ENCODE peak calls at places on chromosome 18, in five cellular contexts. N, H, X, F and P are unnamed samples.

GRCh38 chr18:361941-362913 is 94.4 kb upstream of the THOC1 start:
- DNase-seq in N (peak; percentile 89), H (peak; percentile 3), X (peak; percentile 61), F (no peak), P (no peak)

GRCh38 chr18:58427321-58427720 is 201.6 kb downstream of the ALPK2 start:
- DNase-seq in N (no peak), H (no peak), X (no peak), F (no peak), P (no peak)

GRCh38 chr18:50775207-50775606 is 44.6 kb downstream of the MRO start:
- DNase-seq in N (no peak), H (no peak), X (no peak), F (no peak), P (no peak)

GRCh38 chr18:24785019-24785418 is 324.6 kb downstream of the HRH4 start:
- DNase-seq in N (no peak), H (no peak), X (no peak), F (no peak), P (no peak)

GRCh38 chr18:78814766-78815165 is 164.9 kb upstream of the SALL3 start:
- DNase-seq in N (no peak), H (no peak), X (no peak), F (no peak), P (no peak)

GRCh38 chr18:7576685-7577084 is 9.6 kb downstream of the PTPRM start:
- DNase-seq in N (no peak), H (no peak), X (no peak), F (peak; percentile 34), P (no peak)

GRCh38 chr18:3782901-3783300 is 332.9 kb downstream of the TGIF1 start:
- DNase-seq in N (no peak), H (no peak), X (no peak), F (no peak), P (no peak)

GRCh38 chr18:46555724-46556123 is 101.3 kb downstream of the LOXHD1 start:
- DNase-seq in N (no peak), H (peak; percentile 26), X (no peak), F (peak; percentile 22), P (no peak)

GRCh38 chr18:79631096-79631507 is 48.5 kb upstream of the CTDP1 start:
- DNase-seq in N (no peak), H (no peak), X (no peak), F (no peak), P (peak; percentile 18)

GRCh38 chr18:498901-499300 is 1.6 kb downstream of the COLEC12 start:
- DNase-seq in N (no peak), H (no peak), X (no peak), F (no peak), P (no peak)

GRCh38 chr18:22710628-22711380 is 222.3 kb upstream of the RBBP8 start:
- DNase-seq in N (no peak), H (no peak), X (peak; percentile 64), F (peak; percentile 88), P (no peak)

GRCh38 chr18:49168970-49169619 is 218.3 kb upstream of the SMAD7 start:
- DNase-seq in N (no peak), H (no peak), X (no peak), F (peak; percentile 21), P (no peak)

GRCh38 chr18:64253900-64254299 is 105.0 kb upstream of the LINC00305 start:
- DNase-seq in N (no peak), H (no peak), X (no peak), F (no peak), P (no peak)

GRCh38 chr18:55838322-55838721 is 250.3 kb upstream of the TCF4 start:
- DNase-seq in N (no peak), H (no peak), X (no peak), F (no peak), P (no peak)

GRCh38 chr18:8162797-8163196 is 446.4 kb upstream of the RAB12 start:
- DNase-seq in N (no peak), H (no peak), X (no peak), F (peak; percentile 69), P (no peak)

GRCh38 chr18:9666548-9666947 is 41.6 kb upstream of the RAB31 start:
- DNase-seq in N (no peak), H (no peak), X (no peak), F (no peak), P (no peak)

GRCh38 chr18:8741524-8741923 is 36.2 kb downstream of the MTCL1 start:
- DNase-seq in N (no peak), H (no peak), X (no peak), F (no peak), P (no peak)

GRCh38 chr18:55821219-55821618 is 233.2 kb upstream of the TCF4 start:
- DNase-seq in N (no peak), H (no peak), X (no peak), F (peak; percentile 54), P (no peak)

GRCh38 chr18:78722959-78723706 is 256.5 kb upstream of the SALL3 start:
- DNase-seq in N (no peak), H (no peak), X (no peak), F (no peak), P (no peak)

GRCh38 chr18:27005589-27005988 is 140.1 kb upstream of the AQP4 start:
- DNase-seq in N (no peak), H (no peak), X (no peak), F (peak; percentile 30), P (no peak)

GRCh38 chr18:22433960-22434359 is 16.2 kb upstream of the CTAGE1 start:
- DNase-seq in N (no peak), H (no peak), X (no peak), F (peak; percentile 55), P (no peak)

GRCh38 chr18:51196811-51197660 is 445 bp downstream of the MEX3C start:
- DNase-seq in N (no peak), H (peak; percentile 30), X (peak; percentile 44), F (peak; percentile 58), P (peak; percentile 55)

GRCh38 chr18:79871026-79871390 is 73.3 kb downstream of the KCNG2 start:
- DNase-seq in N (peak; percentile 84), H (no peak), X (no peak), F (no peak), P (no peak)

GRCh38 chr18:50961974-50962373 is 5.9 kb upstream of the ELAC1 start:
- DNase-seq in N (no peak), H (no peak), X (no peak), F (no peak), P (no peak)

GRCh38 chr18:45341454-45341853 is 273.8 kb upstream of the SLC14A2 start:
- DNase-seq in N (no peak), H (no peak), X (no peak), F (no peak), P (no peak)
- TF ChIP-seq CTCF in N (peak; percentile 16), H (peak; percentile 43), X (no peak), F (no peak), P (no peak)

DNA sequence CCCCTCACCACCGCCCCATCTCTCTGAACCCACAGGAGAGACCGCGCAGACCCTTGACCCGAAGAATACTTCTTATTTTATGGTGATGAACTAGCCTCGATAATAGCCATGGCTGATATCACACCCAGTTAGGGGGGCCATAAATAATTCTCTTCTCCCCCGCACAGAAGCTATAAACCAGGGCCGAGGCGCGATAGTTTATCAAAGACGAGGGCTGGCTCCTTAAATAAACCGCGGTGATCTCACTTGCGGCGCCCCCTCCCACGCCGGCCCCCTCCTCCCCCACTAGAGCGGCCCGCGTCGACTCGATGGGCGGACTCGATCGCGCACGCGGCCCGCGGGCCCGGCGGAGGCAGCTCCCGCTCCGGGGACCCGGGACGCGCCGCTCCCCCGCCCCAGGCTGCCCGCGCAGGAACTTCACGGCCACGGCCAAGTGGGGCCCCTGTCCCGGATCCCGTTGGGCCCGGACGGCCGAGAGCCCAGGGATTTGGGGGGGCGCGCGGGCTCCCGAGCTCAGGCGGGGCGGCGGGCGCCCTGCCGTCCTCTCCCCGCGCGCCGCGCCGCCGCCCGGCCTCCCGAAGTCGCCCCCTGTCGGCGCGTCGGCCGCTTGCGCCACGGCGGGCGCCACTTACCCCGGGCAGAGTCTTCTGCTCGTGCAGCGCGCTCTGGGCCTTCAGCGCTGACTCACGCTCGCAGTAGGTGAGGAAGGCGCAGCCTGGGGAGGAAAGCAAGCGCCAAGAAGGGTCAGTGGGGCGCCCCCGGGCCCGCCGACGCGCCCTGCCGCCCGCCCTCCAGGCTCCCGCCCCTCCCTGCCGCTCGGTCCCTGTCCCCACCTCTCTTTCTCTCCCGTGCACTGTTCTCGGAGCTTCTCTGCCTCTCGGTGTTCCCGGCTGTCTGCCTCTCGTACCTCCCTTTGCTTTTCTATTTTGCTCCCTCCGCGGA is 80.4 kb downstream of the CELF4 start:
- DNase-seq in N (no peak), H (peak; percentile 42), X (no peak), F (peak; percentile 42), P (no peak)
- TF ChIP-seq CTCF in N (peak; percentile 42), H (peak; percentile 67), X (no peak), F (no peak), P (peak; percentile 15)

GRCh38 chr18:35267809-35268208 is 22.2 kb downstream of the ZSCAN30 start:
- DNase-seq in N (no peak), H (no peak), X (peak; percentile 26), F (no peak), P (no peak)
- TF ChIP-seq CTCF in N (no peak), H (no peak), X (no peak), F (no peak), P (no peak)

GRCh38 chr18:12968619-12969018 is 20.8 kb downstream of the SEH1L start:
- DNase-seq in N (no peak), H (no peak), X (no peak), F (no peak), P (no peak)

GRCh38 chr18:12968115-12968514 is 20.3 kb downstream of the SEH1L start:
- DNase-seq in N (no peak), H (no peak), X (no peak), F (no peak), P (no peak)

GRCh38 chr18:12976305-12976704 is 14.9 kb upstream of the CEP192 start:
- DNase-seq in N (no peak), H (no peak), X (no peak), F (no peak), P (no peak)

GRCh38 chr18:12975488-12975887 is 15.7 kb upstream of the CEP192 start:
- DNase-seq in N (no peak), H (no peak), X (no peak), F (no peak), P (no peak)

GRCh38 chr18:12973562-12974213 is 17.5 kb upstream of the CEP192 start:
- DNase-seq in N (no peak), H (no peak), X (no peak), F (peak; percentile 59), P (no peak)
- TF ChIP-seq CTCF in N (no peak), H (no peak), X (no peak), F (no peak), P (no peak)

DNA sequence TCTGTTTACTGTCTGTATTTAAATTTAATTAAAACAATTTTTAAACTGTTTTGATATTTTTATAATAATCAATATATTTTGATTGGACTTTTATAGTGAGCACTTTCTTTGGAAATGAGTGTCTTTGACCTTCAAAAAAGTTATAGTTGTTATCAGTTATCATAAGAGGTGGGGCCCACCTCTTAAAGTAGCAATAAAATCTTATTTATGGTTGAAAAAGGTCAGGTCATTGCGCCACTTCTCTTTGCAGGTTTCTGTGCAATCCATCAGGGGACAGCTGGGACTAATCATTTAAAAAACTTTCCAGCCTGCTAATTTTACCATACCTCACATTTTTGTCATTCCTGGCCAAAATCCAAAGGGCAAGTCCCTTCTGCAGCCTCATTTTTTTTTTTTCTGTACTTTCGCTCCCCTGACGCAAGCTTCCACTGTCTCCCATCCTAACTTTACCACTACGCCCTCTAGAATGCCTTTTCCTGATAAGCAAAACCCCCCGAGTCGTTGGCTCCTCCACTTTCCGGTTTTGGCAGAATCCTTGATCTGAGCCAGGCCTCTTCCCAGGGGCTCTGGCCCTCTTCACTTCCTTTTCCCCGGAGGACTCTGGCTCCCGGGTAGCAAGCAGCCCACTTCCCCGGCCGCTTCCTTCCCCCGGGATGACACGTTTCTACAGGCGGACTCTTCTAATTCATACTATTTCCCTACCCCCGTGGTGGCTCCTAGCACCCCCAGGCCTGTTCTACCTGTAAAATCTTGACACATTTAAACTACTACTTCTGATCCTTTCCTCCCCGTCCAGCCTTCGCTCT is 1.1 kb upstream of the SEH1L start:
- DNase-seq in N (no peak), H (no peak), X (peak; percentile 58), F (peak; percentile 40), P (no peak)
- TF ChIP-seq CTCF in N (no peak), H (no peak), X (no peak), F (peak; percentile 5), P (no peak)